ENCODE peak calls at places on chromosomes 7 and 10, in five cellular contexts. R, T, K, J and M are unnamed samples.

GRCh38 chr10:28677889-28678686 is 767 bp downstream of the BAMBI start:
- DNase-seq in R (no peak), T (no peak), K (no peak), J (no peak), M (no peak)

GRCh38 chr7:55964802-55965470 is 551 bp downstream of the NIPSNAP2 start:
- DNase-seq in R (no peak), T (peak; percentile 17), K (peak; percentile 20), J (peak; percentile 53), M (peak; percentile 43)

GRCh38 chr7:30918676-30919075 is 7.0 kb downstream of the AQP1 start:
- DNase-seq in R (no peak), T (no peak), K (no peak), J (no peak), M (no peak)

GRCh38 chr7:39054731-39055130 is 77.0 kb downstream of the POU6F2 start:
- DNase-seq in R (no peak), T (no peak), K (no peak), J (peak; percentile 34), M (no peak)

GRCh38 chr7:121279822-121280221 is 49.0 kb upstream of the WNT16 start:
- DNase-seq in R (no peak), T (no peak), K (no peak), J (no peak), M (no peak)

GRCh38 chr7:91784469-91784868 is 96.0 kb downstream of the MTERF1 start:
- DNase-seq in R (peak; percentile 25), T (no peak), K (peak; percentile 51), J (peak; percentile 55), M (peak; percentile 25)

GRCh38 chr10:32650246-32650655 is 204.3 kb downstream of the CCDC7 start:
- DNase-seq in R (no peak), T (no peak), K (peak; percentile 54), J (no peak), M (no peak)

GRCh38 chr7:22255834-22256233 is 101.1 kb downstream of the RAPGEF5 start:
- DNase-seq in R (no peak), T (no peak), K (no peak), J (no peak), M (no peak)

GRCh38 chr10:99172130-99172738 is 63.4 kb downstream of the HPSE2 start:
- DNase-seq in R (no peak), T (no peak), K (no peak), J (peak; percentile 29), M (peak; percentile 4)

GRCh38 chr10:6220418-6221191 is 17.9 kb downstream of the PFKFB3 start:
- DNase-seq in R (no peak), T (no peak), K (no peak), J (no peak), M (no peak)

GRCh38 chr10:18658301-18658991 is 785 bp upstream of the ARL5B start:
- DNase-seq in R (no peak), T (no peak), K (peak; percentile 13), J (no peak), M (no peak)

GRCh38 chr7:131203291-131203976 is 124.2 kb upstream of the MKLN1 start:
- DNase-seq in R (no peak), T (no peak), K (no peak), J (no peak), M (no peak)

GRCh38 chr10:79380918-79381775 is 33.9 kb downstream of the PPIF start:
- DNase-seq in R (no peak), T (no peak), K (no peak), J (no peak), M (no peak)

GRCh38 chr7:22561895-22562593 is 62.1 kb upstream of the STEAP1B start:
- DNase-seq in R (no peak), T (no peak), K (no peak), J (no peak), M (no peak)

GRCh38 chr7:22588396-22588795 is 88.4 kb upstream of the STEAP1B start:
- DNase-seq in R (no peak), T (no peak), K (no peak), J (no peak), M (no peak)

GRCh38 chr10:17181751-17182150 is 19.7 kb downstream of the TRDMT1 start:
- DNase-seq in R (no peak), T (no peak), K (no peak), J (peak; percentile 32), M (no peak)

GRCh38 chr10:7561216-7561893 is 105.4 kb downstream of the ITIH5 start:
- DNase-seq in R (no peak), T (no peak), K (no peak), J (no peak), M (no peak)

GRCh38 chr7:106075937-106076336 is 36.2 kb downstream of the SYPL1 start:
- DNase-seq in R (no peak), T (no peak), K (no peak), J (no peak), M (no peak)

GRCh38 chr7:5383314-5384098 is 40.1 kb downstream of the TNRC18 start:
- DNase-seq in R (no peak), T (no peak), K (no peak), J (no peak), M (no peak)

GRCh38 chr10:96919785-96920425 is 87.8 kb downstream of the LCOR start:
- DNase-seq in R (no peak), T (no peak), K (peak; percentile 11), J (no peak), M (no peak)

GRCh38 chr10:128044961-128045832 is 81.0 kb downstream of the MKI67 start:
- DNase-seq in R (no peak), T (no peak), K (no peak), J (no peak), M (no peak)

GRCh38 chr10:3424102-3424803 is 251.7 kb upstream of the PITRM1 start:
- DNase-seq in R (peak; percentile 53), T (no peak), K (no peak), J (no peak), M (no peak)

GRCh38 chr7:106119719-106120118 is 7.6 kb upstream of the SYPL1 start:
- DNase-seq in R (no peak), T (no peak), K (no peak), J (no peak), M (no peak)

GRCh38 chr7:74178632-74179031 is 4.5 kb downstream of the EIF4H start:
- DNase-seq in R (peak; percentile 16), T (no peak), K (no peak), J (no peak), M (no peak)

GRCh38 chr10:78906734-78907385 is 161.9 kb upstream of the ZMIZ1 start:
- DNase-seq in R (no peak), T (no peak), K (no peak), J (no peak), M (no peak)

GRCh38 chr10:113228570-113228969 is 278.5 kb downstream of the TCF7L2 start:
- DNase-seq in R (peak; percentile 13), T (no peak), K (peak; percentile 47), J (no peak), M (peak; percentile 51)

GRCh38 chr10:124827474-124827873 is 25.9 kb downstream of the ABRAXAS2 start:
- DNase-seq in R (no peak), T (no peak), K (peak; percentile 5), J (no peak), M (no peak)

GRCh38 chr7:124723012-124723411 is 42.6 kb downstream of the GPR37 start:
- DNase-seq in R (peak; percentile 6), T (no peak), K (no peak), J (no peak), M (no peak)

GRCh38 chr10:28875535-28876208 is 198.4 kb downstream of the BAMBI start:
- DNase-seq in R (no peak), T (no peak), K (no peak), J (no peak), M (no peak)